ENCODE peak calls at places on chromosomes 7 and 10, in six cellular contexts. M is uterus, V is cardiac muscle cell, H is mesendoderm, L is colonic mucosa, Q is endothelial cell of umbilical vein. U is an unnamed sample. For H3K4me1 and H3K36me3, the result is how much of the 10 kb centered on the place peaks cover.

GRCh38 chr10:60714242-60714641 is 64.0 kb upstream of the CDK1 start:
- DNase-seq in M (no peak), V (no peak), H (no peak), L (no peak), Q (no peak), U (no peak)

GRCh38 chr7:5282464-5283316 is at the start of gene SLC29A4:
- DNase-seq in M (no peak), V (peak), H (peak), L (peak), Q (no peak), U (peak)

GRCh38 chr7:6423942-6424701 is 23.6 kb downstream of the DAGLB start:
- DNase-seq in M (no peak), V (no peak), H (peak), L (peak), Q (no peak), U (no peak)

GRCh38 chr7:139976055-139976837 is 86.5 kb downstream of the PARP12 start:
- DNase-seq in M (no peak), V (no peak), H (no peak), L (no peak), Q (no peak), U (no peak)

GRCh38 chr10:131857156-131858117 is 43.4 kb upstream of the PPP2R2D start:
- DNase-seq in M (no peak), V (no peak), H (no peak), L (no peak), Q (no peak), U (no peak)

GRCh38 chr10:89900554-89900953 is 199.2 kb downstream of the KIF20B start:
- DNase-seq in M (no peak), V (no peak), H (no peak), L (no peak), Q (no peak), U (no peak)

GRCh38 chr10:42953684-42954674 is 122.9 kb upstream of the RET start:
- DNase-seq in M (no peak), V (no peak), H (no peak), L (peak), Q (no peak), U (no peak)

GRCh38 chr10:12704488-12704887 is 297.0 kb downstream of the CCDC3 start:
- DNase-seq in M (no peak), V (no peak), H (no peak), L (no peak), Q (no peak), U (peak)

GRCh38 chr10:100038561-100039071 is 28.9 kb upstream of the DNMBP start:
- DNase-seq in M (no peak), V (peak), H (peak), L (peak), Q (no peak), U (no peak)

GRCh38 chr7:101172005-101172853 is 6.9 kb upstream of the VGF start:
- DNase-seq in M (no peak), V (no peak), H (peak), L (no peak), Q (no peak), U (no peak)

GRCh38 chr7:101172854-101173751 is 7.0 kb downstream of the NAT16 start:
- DNase-seq in M (no peak), V (peak), H (peak), L (peak), Q (peak), U (peak)

GRCh38 chr7:101175664-101176063 is 4.4 kb downstream of the NAT16 start:
- DNase-seq in M (no peak), V (no peak), H (no peak), L (no peak), Q (no peak), U (no peak)

GRCh38 chr7:101174322-101174854 is 5.7 kb downstream of the NAT16 start:
- DNase-seq in M (no peak), V (no peak), H (peak), L (no peak), Q (no peak), U (no peak)

DNA sequence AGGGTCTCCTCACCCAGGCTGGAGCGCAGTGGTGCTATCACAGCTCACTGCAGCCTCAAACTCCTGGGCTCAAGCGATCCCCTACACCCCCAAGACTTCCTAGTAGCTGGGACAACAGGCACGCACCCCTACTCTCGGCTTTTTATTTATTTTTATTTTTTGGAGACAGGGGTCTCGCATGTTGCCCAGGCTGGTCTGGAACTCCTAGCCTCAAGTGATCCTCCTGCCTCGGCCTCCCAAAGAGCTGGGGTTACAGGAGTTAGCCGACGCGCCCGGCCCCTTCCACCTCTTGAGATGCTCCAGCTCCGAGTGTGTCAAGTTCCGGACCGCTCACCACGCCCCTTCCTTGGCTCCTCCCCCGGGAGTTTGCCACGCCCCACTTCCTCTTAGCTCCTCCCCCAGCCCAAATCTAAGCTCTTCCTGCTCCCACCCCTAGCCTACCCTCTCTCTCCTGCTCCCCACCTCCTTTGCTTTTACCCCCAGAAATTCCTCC is 6.3 kb downstream of the NAT16 start:
- DNase-seq in M (no peak), V (peak), H (peak), L (peak), Q (peak), U (peak)
- H3K4me3 ChIP-seq in M (no peak), V (peak), H (peak), L (no peak), Q (no peak), U (no peak)

GRCh38 chr7:47262881-47263280 is 319.0 kb downstream of the TNS3 start:
- DNase-seq in M (no peak), V (no peak), H (no peak), L (no peak), Q (no peak), U (no peak)

GRCh38 chr7:47258798-47259197 is 323.1 kb downstream of the TNS3 start:
- DNase-seq in M (no peak), V (no peak), H (no peak), L (no peak), Q (no peak), U (no peak)

GRCh38 chr7:47259682-47260081 is 322.2 kb downstream of the TNS3 start:
- DNase-seq in M (no peak), V (no peak), H (no peak), L (no peak), Q (no peak), U (no peak)

GRCh38 chr7:47264021-47264651 is 317.8 kb downstream of the TNS3 start:
- DNase-seq in M (no peak), V (no peak), H (no peak), L (peak), Q (no peak), U (no peak)

GRCh38 chr7:47260270-47260669 is 321.6 kb downstream of the TNS3 start:
- DNase-seq in M (no peak), V (no peak), H (no peak), L (no peak), Q (no peak), U (no peak)
- H3K4me1 ChIP-seq in M (under half), V (under half), H (under half), L (under half), Q (under half), U (under half)

GRCh38 chr7:128257458-128257857 is 16.4 kb downstream of the LEP start:
- DNase-seq in M (no peak), V (no peak), H (no peak), L (no peak), Q (no peak), U (no peak)
- H3K36me3 ChIP-seq in M (under half), V (under half), H (under half), L (under half), Q (under half), U (under half)

GRCh38 chr10:63520463-63521388 is 475 bp upstream of the REEP3 start:
- DNase-seq in M (peak), V (peak), H (peak), L (peak), Q (peak), U (peak)
- H3K4me3 ChIP-seq in M (peak), V (peak), H (peak), L (peak), Q (peak), U (peak)

GRCh38 chr10:95531041-95531809 is 29.9 kb downstream of the SORBS1 start:
- DNase-seq in M (no peak), V (no peak), H (no peak), L (no peak), Q (peak), U (no peak)

GRCh38 chr10:95530561-95530960 is 30.6 kb downstream of the SORBS1 start:
- DNase-seq in M (no peak), V (no peak), H (no peak), L (no peak), Q (no peak), U (no peak)

GRCh38 chr10:95531994-95532399 is 29.2 kb downstream of the SORBS1 start:
- DNase-seq in M (no peak), V (no peak), H (peak), L (no peak), Q (peak), U (no peak)

GRCh38 chr10:95532536-95532935 is 28.6 kb downstream of the SORBS1 start:
- DNase-seq in M (no peak), V (no peak), H (no peak), L (no peak), Q (no peak), U (no peak)

GRCh38 chr10:95530021-95530420 is 31.1 kb downstream of the SORBS1 start:
- DNase-seq in M (no peak), V (no peak), H (no peak), L (no peak), Q (no peak), U (no peak)
- H3K4me1 ChIP-seq in M (under half), V (under half), H (under half), L (under half), Q (under half), U (under half)

GRCh38 chr10:91607661-91608442 is 25.0 kb downstream of the PPP1R3C start:
- DNase-seq in M (peak), V (peak), H (no peak), L (no peak), Q (no peak), U (no peak)
- H3K36me3 ChIP-seq in M (under half), V (under half), H (under half), L (under half), Q (under half), U (under half)

DNA sequence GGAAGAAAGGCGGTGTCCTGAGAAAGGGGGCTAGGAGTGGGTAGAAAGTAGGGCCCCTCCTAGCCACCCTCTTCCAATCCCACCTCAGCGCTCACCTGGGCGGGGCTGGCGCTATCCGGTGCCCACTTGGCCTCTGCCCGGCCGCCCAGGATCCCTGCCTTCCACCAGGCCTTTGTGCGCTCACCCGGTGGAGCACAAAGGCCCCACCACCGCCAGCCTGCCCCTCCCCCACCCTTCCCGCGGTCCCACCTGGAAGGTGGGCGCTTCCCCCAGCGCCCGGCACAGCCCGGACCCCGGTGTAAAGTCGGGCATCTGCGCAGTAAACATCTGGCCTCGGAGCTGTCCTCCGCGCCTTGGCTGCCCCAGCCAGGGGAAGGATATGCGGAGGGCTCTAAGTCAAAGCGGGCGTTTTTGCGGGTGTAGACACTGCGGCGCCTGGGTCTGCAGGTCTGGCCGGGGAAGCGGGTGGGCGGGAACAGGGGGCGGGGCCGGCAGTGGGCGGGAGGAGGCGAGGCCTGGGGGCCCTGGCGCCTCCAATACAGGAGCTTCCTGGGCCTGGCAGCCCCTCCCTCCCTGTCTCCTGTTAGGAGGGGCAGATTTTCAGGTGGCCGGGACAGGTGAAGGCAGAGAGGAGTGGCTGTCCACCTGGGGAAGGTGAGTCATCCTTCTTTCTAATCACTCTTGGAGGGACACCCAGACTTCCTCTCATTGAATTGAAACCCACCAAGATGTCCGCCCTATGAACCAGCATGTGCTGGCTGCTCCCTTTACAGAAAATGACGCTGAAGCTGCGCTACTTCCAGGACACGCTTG is 49.3 kb downstream of the PNLIPRP2 start:
- DNase-seq in M (no peak), V (peak), H (peak), L (peak), Q (no peak), U (no peak)
- H3K4me3 ChIP-seq in M (no peak), V (peak), H (peak), L (peak), Q (no peak), U (no peak)

DNA sequence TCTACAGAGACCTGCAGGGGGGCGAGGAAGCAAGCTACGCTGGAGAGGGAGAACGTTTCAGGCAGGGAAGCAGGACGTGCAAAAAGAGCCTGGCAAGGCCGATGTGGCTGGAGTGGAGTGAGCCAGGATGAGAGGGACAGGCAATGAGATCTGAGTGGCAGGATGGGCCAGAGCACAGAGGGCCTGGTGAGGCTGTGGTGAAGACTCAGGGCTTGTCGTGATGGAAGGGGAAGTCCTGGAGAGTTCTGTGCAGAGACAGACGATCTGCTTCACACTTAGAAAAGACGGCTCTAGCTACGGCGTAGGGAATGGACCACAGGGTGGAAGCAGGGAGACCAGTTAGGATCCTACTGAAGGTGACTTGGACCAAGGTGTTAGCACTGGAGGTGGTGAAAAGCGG is 87.0 kb downstream of the SH3PXD2A start:
- DNase-seq in M (no peak), V (no peak), H (no peak), L (no peak), Q (no peak), U (no peak)
- H3K4me1 ChIP-seq in M (under half), V (under half), H (under half), L (under half), Q (under half), U (under half)